ENCODE peak calls at places on chromosome 10, in four cellular contexts. Z is CD8-positive, alpha-beta T cell; X is brain microvascular endothelial cell; D is left ventricle myocardium inferior. F is an unnamed sample.
A peak's percentile ranks its signal among the peaks of the same experiment; 100 is the strongest.

GRCh38 chr10:88755753-88756152 is 4.1 kb upstream of the LIPN start:
- DNase-seq in Z (no peak), X (no peak), D (no peak), F (no peak)

GRCh38 chr10:58641095-58641531 is 128.4 kb downstream of the BICC1 start:
- DNase-seq in Z (no peak), D (no peak), X (peak; percentile 96), F (peak; percentile 78)

GRCh38 chr10:14128519-14128918 is 202.2 kb downstream of the FRMD4A start:
- DNase-seq in D (no peak), X (no peak), Z (no peak), F (no peak)

GRCh38 chr10:82625497-82626151 is 750.6 kb downstream of the NRG3 start:
- DNase-seq in X (no peak), D (no peak), Z (no peak), F (no peak)

GRCh38 chr10:124532106-124532641 is 70.6 kb downstream of the LHPP start:
- DNase-seq in Z (no peak), X (no peak), D (no peak), F (no peak)

GRCh38 chr10:8752146-8752843 is 697.8 kb downstream of the GATA3 start:
- DNase-seq in D (no peak), Z (no peak), X (no peak), F (no peak)

GRCh38 chr10:76035010-76035727 is 603.7 kb downstream of the LRMDA start:
- DNase-seq in Z (no peak), X (no peak), D (no peak), F (no peak)

GRCh38 chr10:3424102-3424803 is 251.7 kb upstream of the PITRM1 start:
- DNase-seq in Z (no peak), X (peak; percentile 69), D (peak; percentile 75), F (no peak)

GRCh38 chr10:18658301-18658991 is 785 bp upstream of the ARL5B start:
- DNase-seq in Z (no peak), X (no peak), D (no peak), F (no peak)

GRCh38 chr10:111921821-111922220 is 261.7 kb downstream of the GPAM start:
- DNase-seq in Z (no peak), X (no peak), D (no peak), F (no peak)

DNA sequence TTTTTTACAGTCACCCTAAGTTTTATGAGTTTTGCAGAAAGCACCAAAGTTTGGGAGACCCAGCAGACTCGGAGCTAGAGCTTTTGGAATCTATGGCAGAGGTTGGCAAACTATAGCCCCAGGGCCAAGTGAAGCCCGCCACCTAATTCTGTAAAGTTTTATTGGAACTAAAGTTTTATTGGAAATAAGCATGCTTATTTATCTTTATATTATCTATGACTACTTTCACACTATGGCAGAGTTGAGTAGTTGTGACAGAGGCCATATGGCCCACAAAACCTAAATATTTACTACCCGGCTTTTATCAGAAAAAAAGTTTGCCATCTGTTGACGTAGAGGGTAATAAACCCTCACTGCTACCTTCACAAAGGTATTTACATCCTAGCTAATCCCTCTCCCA is 267.6 kb downstream of the GPAM start:
- DNase-seq in X (no peak), Z (no peak), D (no peak), F (no peak)
- H3K4me3 ChIP-seq in X (no peak overlapping the region), Z (no peak overlapping the region), D (no peak overlapping the region), F (no peak overlapping the region)

GRCh38 chr10:80410122-80410521 is 1.8 kb downstream of the PRXL2A start:
- DNase-seq in Z (no peak), D (no peak), X (no peak), F (no peak)
- H3K4me3 ChIP-seq in Z (no peak overlapping the region), D (peak overlapping the region; percentile 95), X (no peak overlapping the region), F (no peak overlapping the region)

GRCh38 chr10:110733256-110733952 is 89.3 kb downstream of the RBM20 start:
- DNase-seq in D (no peak), X (peak; percentile 72), Z (no peak), F (peak; percentile 28)
- H3K4me3 ChIP-seq in D (peak overlapping the region; percentile 40), X (peak overlapping the region; percentile 30), Z (no peak overlapping the region), F (peak overlapping the region; percentile 44)

GRCh38 chr10:69803809-69804208 is 2.1 kb downstream of the COL13A1 start:
- DNase-seq in X (no peak), D (no peak), Z (no peak), F (no peak)
- H3K4me3 ChIP-seq in X (peak overlapping the region; percentile 76), D (no peak overlapping the region), Z (no peak overlapping the region), F (no peak overlapping the region)